ENCODE peak calls at places on chromosomes 13 and 19, in seven cellular contexts. M is brain microvascular endothelial cell; N is esophagus muscularis mucosa; V is right lobe of liver; H is cardiac muscle cell; T is tibial artery; P is effector memory CD4-positive, alpha-beta T cell. O is an unnamed sample.

GRCh38 chr19:20038358-20039202 is 725 bp downstream of the ZNF682 start:
- DNase-seq in M (no peak), N (no peak), V (no peak), T (no peak), P (no peak), H (no peak), O (no peak)

GRCh38 chr19:28201462-28201943 is 1011.4 kb downstream of the UQCRFS1 start:
- DNase-seq in H (no peak), N (no peak), V (no peak), T (no peak), P (no peak), M (no peak), O (no peak)

GRCh38 chr19:13929340-13929739 is 8.9 kb downstream of the PODNL1 start:
- DNase-seq in V (no peak), M (no peak), T (no peak), N (no peak), H (no peak), P (no peak), O (no peak)

GRCh38 chr19:34707661-34708060 is 26.4 kb upstream of the ZNF181 start:
- DNase-seq in H (no peak), T (no peak), M (no peak), N (no peak), V (no peak), P (no peak), O (no peak)

GRCh38 chr19:16153582-16154336 is 10.3 kb downstream of the HSH2D start:
- DNase-seq in V (no peak), M (no peak), T (no peak), P (no peak), H (no peak), N (no peak), O (no peak)

GRCh38 chr13:67200605-67201004 is 29.5 kb downstream of the PCDH9 start:
- DNase-seq in N (no peak), T (no peak), M (no peak), P (no peak), H (no peak), V (no peak), O (no peak)

GRCh38 chr13:114026128-114026880 is 52.4 kb upstream of the C13orf46 start:
- DNase-seq in N (no peak), V (no peak), M (no peak), P (no peak), H (no peak), T (peak; percentile 61), O (no peak)

GRCh38 chr19:12065100-12065538 is 588 bp downstream of the ZNF844 start:
- DNase-seq in P (no peak), N (no peak), H (peak; percentile 54), T (peak; percentile 71), V (no peak), M (peak; percentile 15), O (no peak)

GRCh38 chr13:20475927-20476691 is 49.5 kb downstream of the CRYL1 start:
- DNase-seq in N (no peak), V (no peak), M (no peak), T (no peak), P (peak; percentile 67), H (no peak), O (no peak)

GRCh38 chr19:34474233-34474989 is 7.1 kb upstream of the WTIP start:
- DNase-seq in M (no peak), T (no peak), V (no peak), H (no peak), P (no peak), N (no peak), O (no peak)

GRCh38 chr19:39927076-39927475 is 7.4 kb downstream of the FCGBP start:
- DNase-seq in V (no peak), M (no peak), P (no peak), H (no peak), N (no peak), T (peak; percentile 34), O (no peak)
- H3K36me3 ChIP-seq in V (no peaks in the 10 kb centered on the region), M (no peaks in the 10 kb centered on the region), P (no peaks in the 10 kb centered on the region), H (no peaks in the 10 kb centered on the region), N (no peaks in the 10 kb centered on the region), T (no peaks in the 10 kb centered on the region), O (no peaks in the 10 kb centered on the region)

DNA sequence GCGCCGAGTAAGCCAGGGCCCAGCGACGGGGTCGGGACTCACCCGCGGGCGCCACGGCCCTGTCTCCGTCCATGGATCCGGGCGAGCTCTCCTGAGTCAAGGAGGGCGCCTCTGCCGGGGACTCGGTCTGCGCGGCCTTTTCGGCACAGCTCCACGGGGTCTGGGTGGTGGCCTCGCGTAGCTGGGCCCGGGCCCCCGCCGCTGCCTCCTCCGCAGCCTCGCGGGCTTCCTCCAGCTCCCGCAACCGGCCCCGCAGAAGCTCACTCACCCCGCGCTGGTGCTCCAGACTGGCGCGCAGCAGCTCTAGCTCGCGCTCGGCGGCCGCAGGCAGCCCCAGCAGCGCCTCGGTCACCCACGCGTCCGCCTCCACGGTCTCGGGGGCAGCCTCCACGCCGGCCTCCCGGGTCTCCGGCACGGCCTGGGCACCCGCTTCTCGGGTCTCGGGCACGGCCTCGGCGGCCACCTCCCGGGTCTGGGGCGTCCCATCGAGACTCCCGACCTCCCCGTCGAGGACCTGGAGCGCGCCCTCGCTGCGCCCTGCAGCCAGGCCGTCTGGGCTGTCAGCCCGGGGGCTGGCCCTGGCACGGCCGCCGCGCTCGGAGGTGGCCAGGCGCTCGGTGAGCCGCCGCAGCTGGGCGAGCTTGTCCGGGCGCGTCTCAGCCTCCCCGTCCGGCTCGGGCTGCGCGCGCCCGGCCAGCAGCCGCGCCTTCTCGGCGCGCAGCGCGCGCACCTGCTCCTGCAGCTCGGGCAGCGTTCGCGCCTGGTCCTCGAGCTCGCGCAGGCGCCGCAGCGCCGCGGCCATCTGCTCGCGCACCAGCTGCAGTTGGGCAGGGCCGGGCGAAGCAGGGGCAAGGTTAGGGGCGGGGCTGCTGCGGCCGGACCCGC is 8.4 kb downstream of the KANK3 start:
- DNase-seq in V (peak; percentile 64), M (no peak), H (peak; percentile 77), N (no peak), P (no peak), T (no peak), O (no peak)
- H3K27me3 ChIP-seq in V (no peaks in the 10 kb centered on the region), M (peaks cover 8% of the 10 kb centered on the region), H (peaks cover 57% of the 10 kb centered on the region), N (peaks cover 16% of the 10 kb centered on the region), P (peaks cover 11% of the 10 kb centered on the region), T (no peaks in the 10 kb centered on the region), O (no peaks in the 10 kb centered on the region)

DNA sequence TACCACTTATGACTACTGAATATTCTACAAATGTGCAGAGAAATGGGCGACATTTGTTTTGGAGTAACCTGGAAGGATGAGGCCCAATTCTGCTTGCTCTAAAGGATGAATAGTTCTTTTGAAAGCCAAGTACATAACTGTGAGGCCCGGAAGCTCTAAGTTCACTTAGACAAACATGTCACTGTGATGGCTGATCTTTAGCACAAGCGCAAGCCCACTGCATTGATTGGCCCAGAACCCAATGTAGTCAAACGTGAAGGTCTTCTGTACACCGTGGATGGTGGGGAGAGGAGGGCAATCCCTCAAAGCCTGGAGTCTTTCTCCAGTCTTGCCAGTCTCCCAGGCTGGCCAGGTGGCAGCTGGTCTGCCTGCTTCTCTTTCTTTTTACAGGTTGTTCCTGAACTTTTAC is 139.6 kb downstream of the RFC3 start:
- DNase-seq in H (no peak), V (no peak), P (no peak), T (no peak), N (no peak), M (no peak), O (no peak)
- H3K36me3 ChIP-seq in H (no peaks in the 10 kb centered on the region), V (no peaks in the 10 kb centered on the region), P (no peaks in the 10 kb centered on the region), T (no peaks in the 10 kb centered on the region), N (no peaks in the 10 kb centered on the region), M (no peaks in the 10 kb centered on the region), O (no peaks in the 10 kb centered on the region)

GRCh38 chr19:1774999-1775772 is 21.9 kb downstream of the ONECUT3 start:
- DNase-seq in T (no peak), N (no peak), M (no peak), H (peak; percentile 45), V (no peak), P (no peak), O (no peak)
- H3K27me3 ChIP-seq in T (peaks cover 9% of the 10 kb centered on the region), N (peaks cover 63% of the 10 kb centered on the region), M (peaks cover 50% of the 10 kb centered on the region), H (peaks cover 100% of the 10 kb centered on the region), V (no peaks in the 10 kb centered on the region), P (peaks cover 55% of the 10 kb centered on the region), O (peaks cover 5% of the 10 kb centered on the region)

DNA sequence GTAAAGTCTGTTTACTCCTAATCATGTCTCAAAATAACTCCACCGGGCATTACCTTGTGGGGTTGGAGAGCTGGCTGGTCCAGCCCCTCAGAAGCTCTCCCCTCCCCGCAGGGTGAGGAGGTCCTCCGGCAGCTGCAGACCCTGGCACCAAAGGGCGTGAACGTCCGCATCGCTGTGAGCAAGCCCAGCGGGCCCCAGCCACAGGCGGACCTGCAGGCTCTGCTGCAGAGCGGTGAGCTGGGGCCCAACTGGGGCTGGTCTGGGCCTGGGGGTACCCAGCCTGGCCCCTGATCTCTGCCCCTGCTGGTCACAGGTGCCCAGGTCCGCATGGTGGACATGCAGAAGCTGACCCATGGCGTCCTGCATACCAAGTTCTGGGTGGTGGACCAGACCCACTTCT is 20.2 kb downstream of the HIPK4 start:
- DNase-seq in V (no peak), H (no peak), T (no peak), P (no peak), N (no peak), M (no peak), O (no peak)
- H3K36me3 ChIP-seq in V (peaks cover 9% of the 10 kb centered on the region), H (peaks cover 59% of the 10 kb centered on the region), T (peaks cover 86% of the 10 kb centered on the region), P (peaks cover 37% of the 10 kb centered on the region), N (peaks cover 86% of the 10 kb centered on the region), M (peaks cover 30% of the 10 kb centered on the region), O (peaks cover 32% of the 10 kb centered on the region)

DNA sequence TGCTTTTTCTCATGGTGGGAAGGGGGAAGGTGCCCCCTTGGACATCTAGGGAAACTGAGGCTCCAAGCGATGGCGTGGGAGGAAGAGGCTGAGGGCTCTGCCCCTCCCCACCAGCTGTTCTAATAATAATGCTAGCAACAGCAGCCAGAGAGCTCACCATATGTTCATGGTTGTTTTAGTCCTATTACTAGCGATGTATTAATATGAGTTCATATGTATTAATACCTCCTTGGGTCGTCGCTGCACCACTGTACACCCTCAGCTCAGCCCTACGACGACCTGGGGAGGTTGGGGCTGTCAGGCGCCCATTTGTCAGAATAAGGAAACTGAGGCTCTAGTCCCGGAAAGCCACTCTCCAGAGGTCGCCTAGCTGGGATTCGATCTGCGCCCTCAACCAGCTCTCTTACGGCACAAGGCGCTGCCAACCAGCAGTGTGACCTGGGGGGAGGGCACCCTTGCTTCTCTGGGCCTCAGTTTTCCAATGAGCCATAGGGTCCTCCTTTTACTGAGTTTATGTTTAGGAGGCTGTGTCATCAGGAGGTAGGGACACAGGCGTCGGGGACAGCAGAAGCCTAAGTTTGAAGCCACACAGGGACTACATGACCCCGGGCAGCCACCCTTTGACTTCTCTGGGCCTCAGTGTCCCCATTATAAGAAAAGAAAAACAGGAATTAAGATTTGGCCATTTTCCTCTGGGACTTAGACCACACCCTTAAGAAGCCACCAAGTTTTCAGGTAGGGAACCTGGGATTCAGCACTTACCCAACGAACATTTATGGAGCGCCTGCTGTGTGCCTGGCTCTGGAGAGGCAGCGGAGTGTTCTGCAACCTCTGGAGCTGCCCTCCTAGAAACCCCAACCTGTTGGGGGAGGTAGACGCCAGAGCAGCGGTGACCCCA is 664 bp downstream of the MAST3 start:
- DNase-seq in N (no peak), T (no peak), V (no peak), P (no peak), M (no peak), H (no peak), O (no peak)
- H3K27me3 ChIP-seq in N (peaks cover 29% of the 10 kb centered on the region), T (no peaks in the 10 kb centered on the region), V (no peaks in the 10 kb centered on the region), P (no peaks in the 10 kb centered on the region), M (peaks cover 9% of the 10 kb centered on the region), H (peaks cover 15% of the 10 kb centered on the region), O (no peaks in the 10 kb centered on the region)

O was measured in lung.